ENCODE peak calls at places on chromosomes 3 and 15, in nine cellular contexts. S, P, L, M, J, V, H, Q and T are unnamed samples. For H3K27me3, the result is how much of the 10 kb centered on the place peaks cover.

GRCh38 chr3:103968751-103969150 is 1398.0 kb upstream of the ALCAM start:
- DNase-seq in S (no peak), M (no peak), Q (peak), L (no peak), H (no peak), P (no peak), J (no peak), V (no peak), T (no peak)

GRCh38 chr15:40908095-40908494 is 13.8 kb downstream of the VPS18 start:
- DNase-seq in M (no peak), S (no peak), H (no peak), P (no peak), V (no peak), Q (no peak), L (no peak), J (no peak), T (no peak)

GRCh38 chr3:27146786-27147185 is 222.4 kb downstream of the NEK10 start:
- DNase-seq in S (no peak), P (no peak), J (no peak), V (no peak), Q (no peak), M (no peak), H (no peak), L (no peak), T (no peak)

GRCh38 chr3:8629151-8630021 is 15.2 kb downstream of the SSUH2 start:
- DNase-seq in L (peak), S (peak), Q (no peak), J (peak), P (no peak), H (peak), V (peak), M (peak), T (no peak)

GRCh38 chr3:77599948-77600347 is 560.0 kb downstream of the ROBO2 start:
- DNase-seq in M (no peak), H (no peak), J (no peak), S (no peak), V (no peak), P (no peak), L (no peak), Q (no peak), T (no peak)

GRCh38 chr15:51726302-51727073 is 11.0 kb downstream of the LYSMD2 start:
- DNase-seq in Q (no peak), V (no peak), M (peak), L (no peak), P (peak), S (peak), H (no peak), J (peak), T (no peak)

GRCh38 chr15:92810418-92811138 is 89.5 kb upstream of the CHD2 start:
- DNase-seq in M (peak), Q (peak), J (peak), V (no peak), L (no peak), P (no peak), S (peak), H (no peak), T (peak)

GRCh38 chr15:47218295-47218694 is 499.0 kb upstream of the SEMA6D start:
- DNase-seq in H (no peak), S (no peak), M (no peak), J (no peak), V (no peak), P (no peak), L (no peak), Q (no peak), T (no peak)

GRCh38 chr3:30607032-30607833 is 832 bp downstream of the TGFBR2 start:
- DNase-seq in V (peak), J (peak), M (no peak), Q (peak), P (peak), S (peak), H (peak), L (peak), T (peak)

GRCh38 chr3:147412491-147412916 is 3.3 kb downstream of the ZIC1 start:
- DNase-seq in M (no peak), H (no peak), Q (no peak), V (no peak), S (no peak), L (no peak), P (peak), J (no peak), T (no peak)
- H3K27me3 ChIP-seq in M (under half), H (half or more), Q (under half), V (half or more), S (half or more), L (half or more), P (under half), J (under half), T (under half)

GRCh38 chr15:100877551-100877950 is 2.1 kb upstream of the ALDH1A3 start:
- DNase-seq in M (no peak), P (no peak), V (no peak), J (no peak), H (no peak), L (no peak), Q (no peak), S (no peak), T (peak)
- H3K27ac ChIP-seq in M (no peak), P (no peak), V (no peak), J (no peak), H (no peak), L (no peak), Q (no peak), S (no peak), T (no peak)

DNA sequence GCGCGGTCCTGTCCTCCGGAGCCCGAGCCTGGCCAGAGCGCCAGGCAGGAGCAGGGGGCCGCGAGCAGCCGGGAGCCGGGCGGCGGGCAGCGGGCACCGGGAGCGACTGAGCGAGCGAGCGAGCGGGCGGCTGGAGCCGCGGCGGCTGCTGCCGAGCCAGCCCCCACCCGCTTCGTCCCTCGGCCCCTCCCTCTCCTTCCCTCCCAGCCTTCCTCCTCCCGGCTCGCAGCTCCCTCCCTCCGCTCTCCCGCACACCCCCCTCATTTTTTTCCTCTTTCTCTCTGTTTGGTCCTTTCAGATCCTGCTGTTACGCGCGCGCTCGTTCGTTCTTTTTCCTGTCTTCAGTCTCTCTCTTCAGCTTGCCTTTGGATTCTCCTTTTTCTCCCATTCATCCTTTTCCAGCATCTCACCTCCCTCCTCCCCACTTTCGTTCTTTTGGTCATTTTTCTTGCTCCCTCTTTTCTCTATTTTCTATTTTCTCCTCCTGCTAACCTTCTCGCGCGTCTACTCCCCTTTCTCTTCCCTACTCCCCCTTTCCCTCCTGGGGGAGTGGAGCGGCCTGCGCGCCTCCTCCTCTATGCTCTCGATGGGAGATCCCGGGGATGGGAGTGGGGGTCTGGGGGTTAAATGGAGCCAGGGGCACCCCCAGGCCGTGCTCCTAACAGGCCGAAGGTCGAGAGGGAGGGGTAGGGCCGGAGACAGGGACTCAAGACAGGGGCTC is at the start of gene MEGF11:
- DNase-seq in S (peak), V (no peak), J (no peak), Q (no peak), L (peak), P (no peak), H (peak), M (no peak), T (peak)
- H3K27me3 ChIP-seq in S (half or more), V (half or more), J (under half), Q (under half), L (under half), P (under half), H (under half), M (half or more), T (under half)

GRCh38 chr3:197183582-197183981 is 114.8 kb downstream of the DLG1 start:
- DNase-seq in M (no peak), L (no peak), H (peak), Q (no peak), J (peak), S (no peak), V (no peak), P (no peak), T (no peak)
- H3K27ac ChIP-seq in M (no peak), L (no peak), H (peak), Q (no peak), J (peak), S (peak), V (no peak), P (no peak), T (no peak)

GRCh38 chr15:74262635-74263034 is 26.5 kb downstream of the CCDC33 start:
- DNase-seq in V (no peak), J (no peak), L (no peak), S (no peak), H (no peak), M (no peak), Q (no peak), P (no peak), T (no peak)
- H3K27me3 ChIP-seq in V (under half), J (under half), L (under half), S (under half), H (under half), M (under half), Q (half or more), P (under half), T (under half)

GRCh38 chr3:101950985-101951733 is 101.8 kb downstream of the NFKBIZ start:
- DNase-seq in H (no peak), J (no peak), P (no peak), Q (no peak), V (no peak), M (no peak), S (peak), L (no peak), T (no peak)
- H3K27ac ChIP-seq in H (no peak), J (no peak), P (no peak), Q (no peak), V (no peak), M (no peak), S (peak), L (peak), T (no peak)

GRCh38 chr3:184511741-184512140 is 49.8 kb upstream of the EPHB3 start:
- DNase-seq in M (no peak), Q (no peak), P (no peak), H (no peak), S (no peak), L (no peak), V (no peak), J (no peak), T (no peak)
- H3K27me3 ChIP-seq in M (under half), Q (under half), P (under half), H (under half), S (half or more), L (under half), V (under half), J (under half), T (under half)

DNA sequence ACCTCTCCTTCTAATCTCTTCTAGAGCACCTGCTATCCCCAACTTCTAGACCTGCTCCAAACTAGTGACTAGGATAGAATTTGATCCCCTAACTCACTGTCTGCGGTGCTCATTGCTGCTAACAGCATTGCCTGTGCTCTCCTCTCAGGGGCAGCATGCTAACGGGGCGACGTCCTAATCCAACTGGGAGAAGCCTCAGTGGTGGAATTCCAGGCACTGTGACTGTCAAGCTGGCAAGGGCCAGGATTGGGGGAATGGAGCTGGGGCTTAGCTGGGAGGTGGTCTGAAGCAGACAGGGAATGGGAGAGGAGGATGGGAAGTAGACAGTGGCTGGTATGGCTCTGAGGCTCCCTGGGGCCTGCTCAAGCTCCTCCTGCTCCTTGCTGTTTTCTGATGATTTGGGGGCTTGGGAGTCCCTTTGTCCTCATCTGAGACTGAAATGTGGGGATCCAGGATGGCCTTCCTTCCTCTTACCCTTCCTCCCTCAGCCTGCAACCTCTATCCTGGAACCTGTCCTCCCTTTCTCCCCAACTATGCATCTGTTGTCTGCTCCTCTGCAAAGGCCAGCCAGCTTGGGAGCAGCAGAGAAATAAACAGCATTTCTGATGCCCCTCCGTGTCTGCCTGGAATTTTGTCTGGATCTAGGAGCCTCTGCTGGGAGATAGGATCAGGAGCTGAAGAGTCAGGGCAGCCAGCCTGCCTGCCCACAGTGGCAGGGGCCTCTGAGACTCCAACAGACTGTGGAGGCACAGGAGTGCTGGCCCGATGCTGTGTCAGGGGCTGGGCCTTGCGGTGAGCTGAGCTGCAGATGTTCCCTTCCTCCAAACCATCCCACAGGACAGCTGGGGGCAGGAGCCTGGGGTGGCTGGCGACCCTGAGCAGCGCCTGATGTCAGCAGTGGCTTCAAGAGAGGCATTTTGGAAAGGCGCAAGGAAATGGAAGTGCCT is 3.0 kb downstream of the ISLR start:
- DNase-seq in S (no peak), M (no peak), V (no peak), P (no peak), H (peak), Q (no peak), L (no peak), J (no peak), T (peak)
- H3K27ac ChIP-seq in S (no peak), M (no peak), V (no peak), P (no peak), H (no peak), Q (no peak), L (no peak), J (no peak), T (peak)

DNA sequence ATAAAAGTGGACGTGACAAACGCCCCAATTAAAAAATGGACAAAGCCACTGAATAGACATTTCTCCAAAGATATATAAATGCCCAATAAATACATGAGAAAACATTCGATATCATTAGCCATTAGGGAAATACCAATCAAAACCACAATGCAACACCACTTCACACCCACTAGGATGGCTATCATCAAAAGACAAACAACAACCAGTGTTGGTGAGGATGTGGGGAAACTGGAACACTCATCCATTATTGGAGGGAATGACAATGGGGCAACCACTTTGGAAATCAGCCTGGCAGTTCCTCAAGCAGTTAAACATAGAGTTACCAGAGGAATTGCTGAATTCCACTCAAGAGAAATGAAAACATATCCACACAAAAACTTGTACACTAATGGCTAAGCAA is 32.4 kb upstream of the FGD5 start:
- DNase-seq in M (no peak), H (no peak), V (no peak), P (no peak), J (no peak), Q (no peak), L (no peak), S (no peak), T (no peak)
- H3K27me3 ChIP-seq in M (under half), H (under half), V (under half), P (under half), J (under half), Q (under half), L (under half), S (under half), T (under half)

DNA sequence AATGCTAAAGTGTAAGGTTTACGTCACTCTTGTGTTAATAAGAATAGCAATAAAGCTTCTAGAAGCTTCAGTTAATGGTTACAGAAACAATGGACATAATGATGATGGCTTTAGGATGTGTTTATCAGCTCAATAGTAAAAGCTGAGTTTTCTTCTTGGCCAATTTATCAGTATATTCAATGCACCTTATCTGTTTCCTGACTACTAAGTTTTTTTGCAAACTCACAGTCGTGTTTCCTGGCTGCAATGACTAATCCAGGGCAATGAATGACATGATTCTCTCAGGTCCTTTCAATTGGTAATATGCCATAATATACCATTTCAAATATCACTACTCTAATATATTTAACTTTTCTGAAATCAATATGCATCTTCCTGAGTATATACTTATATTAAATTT is 20.3 kb downstream of the ADGRG7 start:
- DNase-seq in M (peak), H (no peak), V (no peak), S (peak), Q (no peak), P (no peak), L (no peak), J (no peak), T (no peak)
- H3K27ac ChIP-seq in M (no peak), H (no peak), V (no peak), S (no peak), Q (no peak), P (no peak), L (no peak), J (no peak), T (no peak)